ENCODE peak calls at places on chromosomes 16 and 17, in six cellular contexts. W, E, R, G, T and U are unnamed samples. For H3K27me3, the result is how much of the 10 kb centered on the place peaks cover.

GRCh38 chr17:14359251-14359939 is 58.5 kb downstream of the HS3ST3B1 start:
- DNase-seq in R (no peak), E (no peak), T (no peak), W (no peak), G (no peak), U (no peak)

GRCh38 chr17:77098884-77099545 is 41.8 kb upstream of the SEC14L1 start:
- DNase-seq in T (peak), W (peak), G (peak), E (no peak), R (peak), U (no peak)

GRCh38 chr17:55833311-55833710 is 82.5 kb downstream of the PCTP start:
- DNase-seq in E (no peak), T (no peak), R (no peak), G (no peak), W (no peak), U (no peak)

GRCh38 chr17:64059756-64060155 is 39.3 kb upstream of the ICAM2 start:
- DNase-seq in E (no peak), R (no peak), G (no peak), T (no peak), W (no peak), U (no peak)

GRCh38 chr16:64983983-64984382 is 137.9 kb downstream of the CDH11 start:
- DNase-seq in E (no peak), T (peak), W (no peak), G (peak), R (peak), U (no peak)

GRCh38 chr16:85878875-85879274 is 20.1 kb upstream of the IRF8 start:
- DNase-seq in G (no peak), R (peak), W (no peak), T (no peak), E (no peak), U (no peak)

GRCh38 chr17:75757086-75757681 is 7.8 kb downstream of the GALK1 start:
- DNase-seq in W (no peak), R (no peak), G (no peak), T (no peak), E (no peak), U (no peak)

GRCh38 chr17:40107266-40107980 is 7.0 kb upstream of the NR1D1 start:
- DNase-seq in E (no peak), W (no peak), T (peak), G (no peak), R (no peak), U (peak)

GRCh38 chr16:78519896-78520295 is 420.4 kb downstream of the WWOX start:
- DNase-seq in E (no peak), W (no peak), T (no peak), G (no peak), R (no peak), U (no peak)

GRCh38 chr17:8041249-8041928 is 2.5 kb downstream of the ALOX15B start:
- DNase-seq in E (no peak), G (no peak), T (no peak), W (peak), R (peak), U (no peak)

GRCh38 chr17:47278561-47278960 is 24.9 kb downstream of the ITGB3 start:
- DNase-seq in G (no peak), R (no peak), W (no peak), E (no peak), T (no peak), U (no peak)

GRCh38 chr17:45791041-45791582 is 7.0 kb downstream of the CRHR1 start:
- DNase-seq in G (no peak), R (no peak), W (no peak), E (no peak), T (no peak), U (no peak)

GRCh38 chr17:76707985-76708807 is 2.6 kb downstream of the MXRA7 start:
- DNase-seq in G (no peak), T (no peak), W (no peak), E (no peak), R (no peak), U (peak)

GRCh38 chr17:78478757-78479297 is 98.4 kb downstream of the DNAH17 start:
- DNase-seq in G (no peak), T (no peak), W (no peak), E (no peak), R (no peak), U (no peak)

GRCh38 chr17:60305141-60305540 is 86.8 kb downstream of the USP32 start:
- DNase-seq in W (no peak), R (no peak), T (no peak), E (no peak), G (no peak), U (no peak)

GRCh38 chr16:4613636-4614570 is 785 bp downstream of the UBALD1 start:
- DNase-seq in T (no peak), E (no peak), R (peak), W (no peak), G (no peak), U (peak)

GRCh38 chr17:1435326-1435725 is 20.7 kb downstream of the CRK start:
- DNase-seq in E (no peak), T (no peak), W (no peak), G (no peak), R (no peak), U (no peak)

GRCh38 chr17:2695243-2695960 is 16.2 kb downstream of the CLUH start:
- DNase-seq in R (no peak), T (no peak), G (no peak), W (peak), E (no peak), U (no peak)

GRCh38 chr17:70987867-70988340 is 818.6 kb downstream of the KCNJ2 start:
- DNase-seq in R (no peak), W (no peak), E (no peak), G (no peak), T (no peak), U (no peak)

GRCh38 chr16:2428051-2428786 is 1.0 kb upstream of the CCNF start:
- DNase-seq in R (no peak), T (no peak), G (peak), E (no peak), W (peak), U (no peak)

GRCh38 chr17:43543771-43544575 is 2.2 kb downstream of the ETV4 start:
- DNase-seq in W (no peak), T (no peak), E (no peak), G (no peak), R (no peak), U (no peak)

GRCh38 chr16:66524601-66525164 is 25.2 kb downstream of the TK2 start:
- DNase-seq in E (no peak), T (peak), R (no peak), W (no peak), G (peak), U (peak)

GRCh38 chr16:6066601-6067000 is 969.0 kb upstream of the EEF2KMT start:
- DNase-seq in E (no peak), W (no peak), T (no peak), G (no peak), R (no peak), U (no peak)

GRCh38 chr16:10978846-10979446 is 34.6 kb downstream of the CLEC16A start:
- DNase-seq in G (no peak), W (no peak), T (no peak), R (no peak), E (no peak), U (no peak)

GRCh38 chr17:59310263-59310920 is 21.1 kb upstream of the YPEL2 start:
- DNase-seq in G (no peak), R (no peak), T (no peak), E (no peak), W (no peak), U (no peak)

GRCh38 chr17:65027305-65027704 is 29.2 kb downstream of the GNA13 start:
- DNase-seq in R (peak), W (no peak), T (no peak), G (no peak), E (no peak), U (no peak)

GRCh38 chr17:83173997-83174858 is 94.8 kb downstream of the METRNL start:
- DNase-seq in T (peak), W (no peak), R (peak), E (no peak), G (peak), U (no peak)

GRCh38 chr17:27956601-27957445 is 63.7 kb upstream of the LYRM9 start:
- DNase-seq in R (peak), G (no peak), E (no peak), W (no peak), T (no peak), U (no peak)

GRCh38 chr16:87687571-87687910 is 78.2 kb downstream of the KLHDC4 start:
- DNase-seq in R (no peak), G (no peak), W (no peak), T (no peak), E (no peak), U (no peak)
- H3K27me3 ChIP-seq in R (under half), G (under half), W (under half), T (half or more), E (under half), U (half or more)

DNA sequence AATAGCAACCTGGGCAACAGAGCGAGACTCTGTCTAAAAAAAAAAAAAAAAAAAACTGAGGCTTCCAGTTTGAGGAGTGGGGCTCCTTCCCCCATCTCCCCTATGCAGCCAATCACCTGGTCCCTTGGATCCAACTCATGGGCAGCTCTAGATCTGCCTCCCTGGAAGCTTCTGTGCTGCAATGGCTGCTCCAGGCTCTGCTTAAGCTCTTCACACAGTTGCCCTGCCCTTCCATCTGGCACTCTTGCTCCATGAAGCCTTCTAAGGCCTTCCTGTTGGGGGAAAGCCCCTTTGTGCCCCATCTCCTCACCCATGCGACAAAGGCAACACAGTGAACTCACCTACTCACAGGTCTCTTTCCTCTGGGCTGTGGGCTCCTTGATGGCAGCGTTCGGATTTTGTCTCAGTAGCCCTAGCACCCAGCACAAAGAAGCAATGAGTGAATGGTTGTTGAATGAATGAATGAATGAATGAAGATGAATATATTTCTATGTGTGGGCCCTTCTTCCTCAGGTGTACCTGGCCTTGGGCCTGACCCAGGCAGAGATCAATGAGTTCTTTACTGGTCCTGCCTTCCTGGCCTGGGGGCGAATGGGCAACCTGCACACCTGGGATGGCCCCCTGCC is 1.9 kb downstream of the NAGLU start:
- DNase-seq in W (no peak), R (no peak), T (no peak), G (no peak), E (no peak), U (no peak)
- H3K27ac ChIP-seq in W (no peak), R (no peak), T (no peak), G (no peak), E (peak), U (no peak)

DNA sequence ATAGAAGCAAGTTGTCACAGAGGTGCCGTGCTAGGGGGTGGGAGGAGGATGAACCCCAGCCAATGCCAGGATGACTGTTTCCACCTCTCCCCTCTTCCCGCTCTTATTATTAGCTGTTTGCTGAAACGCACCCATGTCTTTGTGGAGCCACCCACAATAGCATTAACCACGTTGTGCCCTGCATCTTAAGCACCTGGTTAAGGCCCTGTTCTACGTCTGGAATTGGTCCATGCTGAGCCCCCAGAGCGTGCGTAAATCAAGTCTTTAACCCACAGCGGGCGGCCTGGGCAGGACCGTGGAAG is 123.7 kb downstream of the MSI2 start:
- DNase-seq in T (no peak), E (no peak), R (no peak), W (no peak), G (no peak), U (no peak)
- H3K27me3 ChIP-seq in T (under half), E (under half), R (under half), W (under half), G (under half), U (under half)

DNA sequence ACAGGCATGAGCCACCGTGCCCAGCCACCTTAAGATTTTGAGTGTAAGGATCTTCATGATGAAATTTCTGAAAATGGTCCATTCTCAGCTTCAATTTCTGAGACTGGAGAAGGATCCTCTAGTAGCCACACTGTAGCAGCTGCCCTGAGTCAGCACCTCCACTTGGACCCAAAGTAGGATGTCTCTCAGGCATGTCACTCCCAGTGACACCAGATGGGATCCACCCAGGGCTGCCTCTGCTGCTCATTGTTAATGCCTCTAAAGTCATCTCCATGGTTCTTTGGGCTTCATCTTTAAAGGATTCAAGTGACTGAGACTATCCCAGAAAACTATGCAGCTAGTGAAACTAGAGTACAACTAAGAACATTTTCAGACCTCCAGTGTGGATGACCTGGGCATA is 7.9 kb downstream of the PLD6 start:
- DNase-seq in T (no peak), G (no peak), W (no peak), E (no peak), R (no peak), U (no peak)
- H3K27ac ChIP-seq in T (no peak), G (no peak), W (no peak), E (no peak), R (no peak), U (no peak)

GRCh38 chr17:79504181-79504605 is 106.7 kb downstream of the RBFOX3 start:
- DNase-seq in W (no peak), R (no peak), G (no peak), E (no peak), T (no peak), U (no peak)

GRCh38 chr17:79506955-79507354 is 103.9 kb downstream of the RBFOX3 start:
- DNase-seq in W (no peak), E (no peak), G (no peak), T (no peak), R (no peak), U (no peak)

GRCh38 chr17:79503440-79503839 is 107.4 kb downstream of the RBFOX3 start:
- DNase-seq in R (no peak), G (no peak), E (no peak), W (no peak), T (no peak), U (no peak)

GRCh38 chr17:79506150-79506870 is 104.5 kb downstream of the RBFOX3 start:
- DNase-seq in W (no peak), R (no peak), T (no peak), G (no peak), E (no peak), U (no peak)

GRCh38 chr17:79505199-79505598 is 105.7 kb downstream of the RBFOX3 start:
- DNase-seq in E (no peak), G (no peak), W (no peak), R (no peak), T (no peak), U (no peak)
- H3K27me3 ChIP-seq in E (under half), G (under half), W (under half), R (under half), T (half or more), U (half or more)

GRCh38 chr16:1071009-1071408 is 1.5 kb upstream of the SSTR5 start:
- DNase-seq in R (no peak), E (no peak), W (no peak), G (no peak), T (no peak), U (no peak)
- H3K27ac ChIP-seq in R (no peak), E (no peak), W (no peak), G (no peak), T (no peak), U (no peak)

DNA sequence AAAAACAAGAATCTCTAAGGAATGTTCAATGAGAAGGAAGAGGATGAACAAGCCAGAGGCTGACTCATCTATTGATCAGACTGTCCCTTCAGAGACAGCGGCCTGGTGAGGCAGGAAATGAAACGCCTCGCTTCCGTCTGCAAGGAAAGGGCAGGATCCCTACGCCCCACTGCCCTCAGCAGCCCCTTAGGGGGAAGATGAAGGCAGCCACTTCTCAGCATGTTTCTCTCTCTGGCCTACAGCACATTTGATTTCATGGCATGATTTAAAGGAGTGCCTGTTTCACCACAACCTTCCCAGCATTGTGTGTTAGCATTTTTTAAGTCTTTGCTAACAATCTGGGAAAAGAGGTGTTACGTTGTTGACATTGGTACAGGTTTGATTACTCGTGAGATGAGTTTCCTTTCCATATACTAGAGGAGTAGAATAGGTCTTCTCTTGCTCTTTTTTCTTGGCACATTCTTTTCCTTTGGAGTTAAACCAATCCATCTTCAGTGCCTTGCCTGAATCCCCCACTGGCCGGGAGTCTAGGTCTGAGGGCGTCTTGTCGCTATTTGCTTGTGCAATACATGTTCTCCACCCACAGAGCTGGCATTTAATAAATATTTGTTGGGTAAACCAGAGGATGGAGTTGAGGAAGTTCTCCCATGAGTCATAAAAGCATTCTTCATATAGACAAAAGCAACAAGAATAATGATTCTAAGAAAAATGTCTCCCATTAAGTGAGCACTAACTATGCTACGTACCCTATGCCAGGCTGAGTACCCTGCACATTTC is 47.4 kb downstream of the RBFOX3 start:
- DNase-seq in W (no peak), R (no peak), E (no peak), T (no peak), G (no peak), U (no peak)
- H3K27me3 ChIP-seq in W (under half), R (under half), E (under half), T (half or more), G (under half), U (half or more)

GRCh38 chr17:81656118-81656743 is at the start of gene PDE6G:
- DNase-seq in T (no peak), E (no peak), G (no peak), W (no peak), R (no peak), U (no peak)

GRCh38 chr17:81656835-81657234 is 493 bp upstream of the PDE6G start:
- DNase-seq in W (peak), T (no peak), G (no peak), E (no peak), R (no peak), U (no peak)

GRCh38 chr17:81662002-81662401 is 4.4 kb downstream of the OXLD1 start:
- DNase-seq in R (no peak), T (no peak), G (no peak), E (no peak), W (no peak), U (no peak)

GRCh38 chr17:81660441-81660840 is 4.1 kb upstream of the PDE6G start:
- DNase-seq in E (no peak), W (no peak), T (no peak), R (no peak), G (no peak), U (no peak)

DNA sequence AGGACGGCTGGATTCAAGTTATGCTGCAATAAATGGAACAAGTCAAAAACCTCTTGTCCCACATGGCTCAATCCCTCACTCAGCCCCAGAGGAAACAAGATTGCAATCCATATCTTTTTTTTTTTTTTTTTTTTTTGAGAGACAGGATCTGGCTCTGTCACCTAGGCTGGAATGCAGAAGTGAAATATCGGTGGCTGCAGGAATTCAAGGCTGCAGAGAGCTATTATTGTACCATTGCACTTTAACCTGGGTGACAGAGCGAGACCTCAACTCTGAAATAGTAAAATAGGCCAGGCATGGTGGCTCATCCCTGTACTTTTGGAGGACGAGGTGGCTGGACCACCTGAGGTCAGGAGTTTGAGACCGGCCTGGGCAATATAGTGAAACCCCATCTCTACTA is 2.7 kb upstream of the PDE6G start:
- DNase-seq in T (no peak), E (no peak), R (no peak), W (no peak), G (no peak), U (no peak)
- H3K27ac ChIP-seq in T (no peak), E (peak), R (no peak), W (peak), G (no peak), U (no peak)